ENCODE peak calls at places on chromosomes 4 and X, in four cellular contexts. M, K, D and B are unnamed samples.

GRCh38 chrX:50430917-50431316 is 39.7 kb downstream of the DGKK start:
- DNase-seq in K (no peak), D (peak), M (no peak), B (no peak)

GRCh38 chr4:187380181-187380581 is 615.4 kb upstream of the ZFP42 start:
- DNase-seq in D (peak), K (peak), M (no peak), B (peak)

GRCh38 chrX:53356186-53356585 is 66.3 kb downstream of the SMC1A start:
- DNase-seq in D (no peak), K (no peak), M (peak), B (peak)

GRCh38 chr4:148831945-148832344 is 389.7 kb upstream of the NR3C2 start:
- DNase-seq in D (no peak), K (peak), M (no peak), B (no peak)

GRCh38 chr4:101693842-101694398 is 96.6 kb upstream of the BANK1 start:
- DNase-seq in K (no peak), M (peak), D (no peak), B (no peak)

GRCh38 chr4:149203256-149204001 is 612.2 kb downstream of the IQCM start:
- DNase-seq in K (peak), D (no peak), M (no peak), B (no peak)

GRCh38 chrX:119489212-119490074 is 21.2 kb downstream of the SLC25A5 start:
- DNase-seq in K (no peak), M (no peak), D (no peak), B (no peak)

GRCh38 chr4:183658362-183659028 is 490 bp downstream of the RWDD4 start:
- DNase-seq in D (peak), M (peak), K (peak), B (peak)

GRCh38 chrX:140157143-140157542 is 191.8 kb upstream of the CXorf66 start:
- DNase-seq in M (no peak), K (no peak), D (no peak), B (no peak)

GRCh38 chr4:1976416-1977352 is 32.1 kb downstream of the NELFA start:
- DNase-seq in D (no peak), K (no peak), M (no peak), B (no peak)

GRCh38 chr4:62210521-62210920 is 1010.4 kb downstream of the ADGRL3 start:
- DNase-seq in K (no peak), D (no peak), M (no peak), B (no peak)

GRCh38 chrX:136021160-136021559 is 35.9 kb downstream of the SLC9A6 start:
- DNase-seq in M (no peak), K (no peak), D (no peak), B (no peak)

GRCh38 chrX:115525486-115525885 is 35.5 kb upstream of the PLS3 start:
- DNase-seq in M (no peak), K (no peak), D (no peak), B (no peak)

DNA sequence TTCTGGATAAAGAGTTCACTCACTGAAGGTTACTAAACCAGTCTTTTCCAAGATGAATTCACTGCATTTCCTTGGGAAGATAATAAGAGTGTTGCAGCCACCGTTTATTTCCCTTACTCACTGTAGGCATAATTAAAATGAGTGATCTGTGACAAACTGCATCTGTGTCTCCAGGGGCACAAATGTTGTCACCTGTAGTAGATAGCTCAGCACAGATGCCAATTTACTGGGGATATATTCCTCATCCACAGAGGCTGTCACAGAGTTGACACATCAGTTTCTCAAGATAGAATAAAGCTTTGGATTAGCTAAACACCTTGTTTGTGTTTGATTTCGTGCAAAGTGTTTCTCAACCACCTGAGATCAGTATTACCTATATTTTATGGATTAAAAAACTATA is 580.3 kb downstream of the SPRY1 start:
- DNase-seq in D (no peak), K (no peak), M (no peak), B (no peak)
- H2AFZ ChIP-seq in D (no peak), K (no peak), M (no peak), B (no peak)

DNA sequence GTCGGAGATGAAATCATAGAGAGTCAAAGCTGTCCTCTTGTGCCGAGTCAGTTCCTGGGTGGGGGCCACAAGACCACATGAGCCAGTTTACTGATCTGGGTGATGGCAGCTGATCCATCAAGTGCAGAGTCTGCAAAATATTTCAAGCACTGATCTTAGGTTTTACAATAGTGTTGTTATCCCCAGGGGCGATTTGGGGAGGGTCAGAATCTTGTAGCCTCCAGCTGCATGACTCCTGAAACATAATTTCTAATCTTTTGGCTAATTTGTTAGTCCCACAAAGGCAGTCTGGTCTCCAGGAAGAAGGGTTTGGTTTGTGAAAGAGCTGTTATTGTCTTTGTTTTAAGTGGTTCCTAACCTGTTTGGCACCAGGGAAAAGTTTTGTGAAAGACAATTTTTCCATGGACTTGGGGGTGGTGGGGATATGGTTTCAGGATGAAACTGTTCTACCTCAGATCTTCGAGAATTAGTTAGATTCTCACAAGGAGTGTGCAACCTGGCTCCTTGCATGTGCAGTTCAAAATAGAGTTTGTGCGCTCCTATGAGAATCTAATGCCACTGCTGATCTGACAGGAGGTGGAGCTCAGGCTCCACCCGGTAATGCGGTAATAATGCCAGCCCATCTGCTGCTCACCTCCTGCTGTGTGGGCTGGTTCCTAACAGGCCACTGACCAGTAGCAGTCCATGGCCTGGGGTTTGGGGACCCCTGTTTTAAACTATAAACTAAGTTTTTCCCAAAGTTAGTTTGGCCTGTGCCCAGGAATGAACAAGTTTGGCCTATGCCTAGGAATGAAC is 29.2 kb downstream of the METAP1 start:
- DNase-seq in K (no peak), M (no peak), D (no peak), B (no peak)
- TF ChIP-seq SMC3 in K (no peak), M (no peak), D (no peak), B (no peak)

GRCh38 chr4:189146994-189147929 is 793.4 kb upstream of the FRG1 start:
- DNase-seq in M (no peak), K (no peak), D (no peak), B (no peak)
- H2AFZ ChIP-seq in M (no peak), K (no peak), D (no peak), B (no peak)

DNA sequence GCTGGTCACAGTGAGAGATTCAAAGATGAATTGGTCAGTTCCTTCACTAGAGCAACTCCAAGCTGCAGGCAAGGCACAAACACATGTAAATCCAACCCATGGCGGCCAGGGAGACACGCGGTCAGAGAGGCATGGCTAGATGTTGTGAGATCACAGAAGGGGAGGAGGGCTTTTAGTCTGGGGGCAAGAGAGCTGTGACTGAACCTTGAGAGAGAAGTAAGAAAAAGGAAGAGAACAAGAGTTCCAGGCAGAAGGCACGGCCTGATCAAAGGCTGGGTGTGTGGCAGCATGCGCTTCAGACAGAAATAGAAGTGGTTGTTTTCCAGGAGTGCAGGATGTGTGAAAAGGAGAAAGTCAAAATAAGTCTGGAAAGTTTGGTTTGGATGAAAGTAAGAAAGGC is 15.9 kb downstream of the CCDC149 start:
- DNase-seq in M (no peak), D (no peak), K (no peak), B (no peak)
- TF ChIP-seq SMC3 in M (no peak), D (no peak), K (no peak), B (no peak)

GRCh38 chr4:67983333-67983732 is 20.0 kb upstream of the TMPRSS11A start:
- DNase-seq in M (no peak), K (no peak), D (no peak), B (no peak)

DNA sequence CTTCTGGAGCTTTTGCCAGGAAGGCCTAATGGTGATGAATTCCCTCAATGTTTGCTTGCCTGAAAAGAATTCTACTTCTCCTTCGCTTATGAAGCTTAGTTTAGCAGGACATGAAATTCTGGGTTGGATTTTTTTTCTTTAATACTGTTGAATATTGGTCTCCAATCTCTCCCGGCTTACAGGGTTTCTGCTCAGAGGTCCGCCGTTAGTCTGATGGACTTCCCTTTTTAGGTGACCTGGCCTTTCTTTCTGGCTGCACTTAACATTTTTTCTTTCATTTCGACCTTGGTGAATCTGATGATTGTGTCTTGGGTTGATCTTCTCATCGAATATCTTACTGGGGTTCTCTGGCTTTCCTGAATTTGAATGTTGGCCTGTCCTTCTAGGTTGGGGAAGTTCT is 17.2 kb upstream of the TMPRSS11A start:
- DNase-seq in K (no peak), M (no peak), D (no peak), B (no peak)
- H2AFZ ChIP-seq in K (no peak), M (no peak), D (no peak), B (no peak)

DNA sequence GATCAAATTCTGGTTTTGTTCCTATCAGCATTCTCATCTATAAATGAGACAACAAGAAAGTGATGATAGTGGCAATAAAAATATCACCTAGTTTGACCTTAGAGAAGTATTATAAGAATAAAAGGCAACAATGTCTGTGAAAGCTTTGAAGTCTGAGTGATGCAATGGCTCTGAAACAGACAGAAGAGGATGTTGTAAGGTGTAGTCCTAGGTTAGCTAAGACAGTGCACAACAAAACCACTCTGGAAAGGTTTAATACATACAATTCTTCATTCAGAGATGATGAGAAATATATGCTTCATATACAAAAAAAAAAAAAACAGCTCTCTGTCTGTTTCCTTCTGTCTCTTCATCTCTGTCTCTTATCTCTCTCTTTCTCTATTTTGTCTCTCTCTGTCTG is 148.7 kb upstream of the NLGN4X start:
- DNase-seq in M (no peak), D (no peak), K (no peak), B (no peak)
- TF ChIP-seq SMC3 in M (no peak), D (no peak), K (no peak), B (no peak)

GRCh38 chr4:124713213-124713592 is 671 bp upstream of the ANKRD50 start:
- DNase-seq in D (peak), M (peak), K (peak), B (peak)
- H2AFZ ChIP-seq in D (peak), M (peak), K (peak), B (peak)

GRCh38 chr4:59553739-59554126 is 1646.4 kb upstream of the ADGRL3 start:
- DNase-seq in M (no peak), D (no peak), K (no peak), B (no peak)

GRCh38 chr4:59553063-59553738 is 1646.9 kb upstream of the ADGRL3 start:
- DNase-seq in M (peak), K (no peak), D (no peak), B (no peak)
- TF ChIP-seq SMC3 in M (no peak), K (no peak), D (no peak), B (no peak)

GRCh38 chr4:107891299-107891698 is 40.0 kb upstream of the CYP2U1 start:
- DNase-seq in D (no peak), M (no peak), K (no peak), B (no peak)

GRCh38 chr4:107894138-107894603 is 37.2 kb upstream of the CYP2U1 start:
- DNase-seq in D (no peak), M (no peak), K (no peak), B (no peak)

GRCh38 chr4:107896158-107896645 is 35.1 kb upstream of the CYP2U1 start:
- DNase-seq in K (peak), M (no peak), D (peak), B (no peak)

GRCh38 chr4:107890779-107891178 is 40.6 kb upstream of the CYP2U1 start:
- DNase-seq in K (no peak), D (no peak), M (no peak), B (no peak)

DNA sequence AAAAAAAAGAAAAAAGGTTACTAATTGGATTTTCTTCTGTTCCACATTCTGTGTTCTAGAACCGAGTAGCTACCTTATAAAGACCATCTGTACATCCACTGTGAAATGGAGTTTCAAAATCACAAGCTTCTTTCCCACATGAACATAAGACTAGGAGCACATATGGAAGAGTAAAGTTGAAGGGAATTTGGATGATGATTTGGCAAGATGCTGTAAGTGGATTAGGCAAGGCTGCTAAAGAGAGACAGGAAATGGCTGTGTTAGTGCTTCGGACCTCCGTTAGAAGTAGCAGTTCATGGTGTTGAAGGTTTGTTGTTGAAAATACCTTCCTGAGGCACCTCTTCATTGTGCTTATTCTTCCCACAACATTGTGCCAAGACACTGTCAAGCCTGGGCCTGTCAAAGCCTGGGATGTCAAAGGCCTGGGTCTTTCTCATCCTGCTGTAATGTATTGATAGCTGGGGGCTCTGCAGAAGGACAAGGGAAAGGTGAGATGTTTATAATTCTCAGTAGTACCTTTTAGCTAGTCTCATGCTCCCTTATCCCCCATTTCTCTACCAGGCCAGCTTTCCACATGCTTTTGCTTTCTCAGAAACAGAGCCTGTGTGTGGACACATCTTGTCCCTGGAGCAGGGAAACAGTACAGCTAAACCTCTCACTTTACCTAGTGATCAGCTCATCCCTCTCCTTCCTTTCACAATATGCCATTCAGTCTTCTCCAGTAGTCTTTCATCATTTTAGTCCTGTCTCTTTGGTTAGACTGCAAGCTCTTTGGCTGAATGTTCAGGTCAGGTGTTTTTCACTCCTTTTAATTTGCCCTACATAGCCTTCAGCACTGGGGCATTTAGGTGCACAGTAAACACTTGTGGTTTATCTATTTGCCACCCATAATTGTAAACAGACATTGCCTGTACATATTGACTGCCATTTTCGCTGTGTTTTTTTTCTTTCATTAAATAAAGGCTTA is 37.9 kb upstream of the CYP2U1 start:
- DNase-seq in M (no peak), D (no peak), K (peak), B (no peak)
- H2AFZ ChIP-seq in M (no peak), D (no peak), K (no peak), B (no peak)

GRCh38 chr4:114599231-114600065 is 841 bp downstream of the UGT8 start:
- DNase-seq in D (no peak), K (no peak), M (peak), B (peak)
- TF ChIP-seq SMC3 in D (no peak), K (no peak), M (no peak), B (no peak)